ENCODE peak calls at places on chromosomes 3 and 15, in six cellular contexts. I is colonic mucosa, D is ovary, J is GM20000, B is epithelial cell of esophagus, H is psoas muscle. Q is an unnamed sample.

GRCh38 chr3:64187065-64187959 is 38.0 kb downstream of the PRICKLE2 start:
- DNase-seq in I (peak), D (peak), J (no peak), B (peak), H (peak), Q (peak)

GRCh38 chr3:8488877-8489865 is 12.5 kb upstream of the LMCD1 start:
- DNase-seq in I (no peak), D (no peak), J (no peak), B (no peak), H (no peak), Q (no peak)

GRCh38 chr3:129503387-129504010 is 24.9 kb upstream of the RHO start:
- DNase-seq in I (no peak), D (no peak), J (no peak), B (peak), H (no peak), Q (no peak)

GRCh38 chr15:77187751-77188464 is 117.0 kb upstream of the TSPAN3 start:
- DNase-seq in I (peak), D (no peak), J (peak), B (peak), H (peak), Q (peak)

GRCh38 chr3:87084868-87085267 is 93.9 kb upstream of the VGLL3 start:
- DNase-seq in I (no peak), D (no peak), J (no peak), B (peak), H (no peak), Q (peak)

GRCh38 chr3:143654906-143655305 is 193.4 kb downstream of the SLC9A9 start:
- DNase-seq in I (no peak), D (no peak), J (no peak), B (peak), H (no peak), Q (peak)

GRCh38 chr3:124033360-124034015 is 41.6 kb upstream of the ROPN1 start:
- DNase-seq in I (no peak), D (no peak), J (peak), B (no peak), H (peak), Q (no peak)

GRCh38 chr15:69780981-69781380 is 316.7 kb downstream of the TLE3 start:
- DNase-seq in I (no peak), D (no peak), J (no peak), B (no peak), H (no peak), Q (no peak)

GRCh38 chr3:123419850-123420292 is 29.0 kb downstream of the ADCY5 start:
- DNase-seq in I (no peak), D (no peak), J (no peak), B (no peak), H (no peak), Q (no peak)

GRCh38 chr15:83626171-83626802 is 27.6 kb upstream of the ADAMTSL3 start:
- DNase-seq in I (no peak), D (no peak), J (no peak), B (peak), H (no peak), Q (no peak)

GRCh38 chr3:126022741-126023359 is 53.9 kb downstream of the ROPN1B start:
- DNase-seq in I (no peak), D (no peak), J (no peak), B (no peak), H (no peak), Q (no peak)

GRCh38 chr3:143644370-143645089 is 203.7 kb downstream of the SLC9A9 start:
- DNase-seq in I (peak), D (no peak), J (peak), B (peak), H (no peak), Q (peak)

GRCh38 chr3:57587946-57588345 is 9.2 kb downstream of the ARF4 start:
- DNase-seq in I (no peak), D (no peak), J (no peak), B (no peak), H (no peak), Q (no peak)

DNA sequence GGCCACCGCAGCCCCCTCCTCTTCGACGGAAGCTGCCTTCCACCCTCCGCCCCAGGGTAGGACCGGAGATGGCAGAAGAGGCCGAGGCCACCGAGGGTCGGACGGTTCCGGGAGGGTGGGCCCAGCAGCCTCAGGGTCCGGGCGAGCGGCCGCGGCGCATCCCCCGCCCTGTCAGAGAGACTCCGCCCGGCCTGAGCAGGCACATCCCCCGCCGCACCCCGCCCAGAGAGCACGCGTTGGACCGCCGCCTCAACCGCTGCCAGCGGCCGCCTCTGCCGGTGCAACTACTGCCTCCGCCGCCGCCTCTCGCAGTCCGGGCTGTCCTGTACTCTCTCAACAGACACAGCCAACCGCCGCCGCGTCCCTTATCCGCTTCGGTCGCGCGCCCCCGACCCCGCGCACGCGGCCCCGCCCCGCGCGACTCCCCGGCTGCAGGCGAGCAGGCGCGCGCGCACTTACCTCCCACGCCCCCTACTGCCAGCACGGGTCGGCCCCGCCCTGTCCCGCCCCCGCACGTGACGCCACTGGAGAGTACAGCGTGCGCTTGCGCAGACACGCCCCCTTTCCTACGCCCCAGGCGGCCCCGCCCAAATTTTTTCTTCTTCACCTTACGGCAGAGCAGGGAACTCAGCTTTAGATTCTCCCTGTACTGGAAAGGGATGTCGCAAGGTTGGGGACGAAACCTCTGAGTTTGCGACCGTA is at the start of gene MYO9A:
- DNase-seq in I (peak), D (peak), J (peak), B (peak), H (peak), Q (peak)
- TF ChIP-seq CTCF in I (no peak), D (peak), J (no peak), B (no peak), H (peak), Q (no peak)

DNA sequence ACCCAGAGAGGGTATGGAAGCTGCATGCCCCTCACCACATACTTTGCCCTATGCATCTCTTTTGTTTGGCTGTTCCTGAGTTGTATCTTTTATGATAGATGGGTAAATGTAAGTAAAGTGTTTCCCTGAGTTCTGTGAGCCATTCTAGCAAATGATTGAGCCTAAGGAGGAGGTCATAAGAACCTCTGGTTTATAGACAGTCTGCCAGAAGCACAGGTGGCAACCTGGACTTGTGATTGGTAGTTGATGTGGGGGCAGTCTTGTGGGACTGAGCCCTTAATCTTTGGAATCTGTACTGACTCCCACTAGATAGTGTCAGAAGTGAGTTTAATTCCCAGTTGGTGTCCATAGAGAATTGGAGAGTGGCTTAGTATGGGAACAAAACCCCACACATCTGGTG is 38.0 kb upstream of the SPPL2A start:
- DNase-seq in I (no peak), D (no peak), J (no peak), B (no peak), H (no peak), Q (no peak)
- TF ChIP-seq CTCF in I (no peak), D (no peak), J (no peak), B (no peak), H (no peak), Q (no peak)

GRCh38 chr15:25776071-25776740 is 86.9 kb downstream of the ATP10A start:
- DNase-seq in I (peak), D (no peak), J (no peak), B (no peak), H (no peak), Q (no peak)
- TF ChIP-seq CTCF in I (no peak), D (no peak), J (no peak), B (no peak), H (no peak), Q (no peak)

GRCh38 chr3:35043040-35043439 is 596.3 kb upstream of the ARPP21 start:
- DNase-seq in I (no peak), D (no peak), J (no peak), B (no peak), H (no peak), Q (no peak)
- TF ChIP-seq CTCF in I (no peak), D (no peak), J (no peak), B (no peak), H (no peak), Q (no peak)

GRCh38 chr3:119035014-119035346 is 334 bp upstream of the IGSF11 start:
- DNase-seq in I (no peak), D (no peak), J (no peak), B (no peak), H (no peak), Q (no peak)
- TF ChIP-seq CTCF in I (no peak), D (no peak), J (no peak), B (no peak), H (no peak), Q (no peak)

GRCh38 chr3:194255252-194256039 is 95.7 kb downstream of the CPN2 start:
- DNase-seq in I (peak), D (no peak), J (peak), B (no peak), H (peak), Q (no peak)
- TF ChIP-seq CTCF in I (no peak), D (no peak), J (no peak), B (no peak), H (no peak), Q (no peak)

GRCh38 chr3:160686955-160687535 is 10.1 kb downstream of the ARL14 start:
- DNase-seq in I (no peak), D (no peak), J (peak), B (peak), H (no peak), Q (peak)
- TF ChIP-seq CTCF in I (no peak), D (no peak), J (peak), B (peak), H (peak), Q (peak)